ENCODE peak calls at places on chromosomes 11 and 22, in ten cellular contexts. X is IMR-90; G is uterus; Y is OCI-LY7; V is left ventricle myocardium inferior; T is psoas muscle; J is naive thymus-derived CD4-positive, alpha-beta T cell; E is cardiac muscle cell; R is mucosa of descending colon; F is PC-9. C is an unnamed sample. For H3K36me3, H3K9me3 and H3K4me1, the result is how much of the 10 kb centered on the place peaks cover.

GRCh38 chr11:62208785-62209144 is 292 bp downstream of the SCGB2A1 start:
- DNase-seq in X (no peak), G (no peak), Y (no peak), V (no peak), T (no peak), J (no peak), E (no peak), R (no peak), F (no peak), C (no peak)

GRCh38 chr11:76805206-76805913 is 22.2 kb downstream of the TSKU start:
- DNase-seq in X (peak), G (no peak), Y (no peak), V (no peak), T (no peak), J (peak), E (peak), R (no peak), F (no peak), C (no peak)

GRCh38 chr22:17096095-17096494 is 11.3 kb downstream of the IL17RA start:
- DNase-seq in X (no peak), G (no peak), Y (no peak), V (no peak), T (no peak), J (no peak), E (no peak), R (no peak), F (no peak), C (no peak)

GRCh38 chr11:63573881-63574855 is 11.0 kb upstream of the PLAAT2 start:
- DNase-seq in X (peak), G (peak), Y (peak), V (peak), T (peak), J (peak), E (peak), R (peak), F (no peak), C (peak)

GRCh38 chr22:21623402-21623970 is 6.3 kb downstream of the YDJC start:
- DNase-seq in X (no peak), G (no peak), Y (no peak), V (no peak), T (no peak), J (no peak), E (no peak), R (no peak), F (no peak), C (no peak)

GRCh38 chr11:107898270-107898669 is 30.0 kb upstream of the RAB39A start:
- DNase-seq in X (peak), G (no peak), Y (peak), V (no peak), T (no peak), J (no peak), E (peak), R (no peak), F (no peak), C (no peak)

GRCh38 chr22:35777335-35777975 is 59.8 kb downstream of the APOL5 start:
- DNase-seq in X (peak), G (no peak), Y (no peak), V (no peak), T (no peak), J (no peak), E (peak), R (no peak), F (no peak), C (no peak)

GRCh38 chr11:121716060-121716459 is 263.3 kb upstream of the SORL1-AS1 start:
- DNase-seq in X (peak), G (no peak), Y (no peak), V (no peak), T (no peak), J (no peak), E (peak), R (no peak), F (no peak), C (no peak)

GRCh38 chr22:26481112-26481693 is 2.4 kb downstream of the HPS4 start:
- DNase-seq in X (no peak), G (no peak), Y (no peak), V (no peak), T (no peak), J (no peak), E (no peak), R (no peak), F (no peak), C (no peak)

GRCh38 chr11:42311504-42311903 is 852.1 kb upstream of the LRRC4C start:
- DNase-seq in X (no peak), G (no peak), Y (no peak), V (no peak), T (no peak), J (no peak), E (peak), R (no peak), F (no peak), C (no peak)

GRCh38 chr11:802693-803466 is 2.2 kb downstream of the PIDD1 start:
- DNase-seq in X (no peak), G (no peak), Y (no peak), V (no peak), T (no peak), J (no peak), E (no peak), R (no peak), F (no peak), C (no peak)

GRCh38 chr11:8963569-8964323 is 496 bp downstream of the TMEM9B start:
- DNase-seq in X (no peak), G (peak), Y (peak), V (peak), T (peak), J (peak), E (no peak), R (peak), F (peak), C (peak)

GRCh38 chr11:19344661-19345518 is 104.1 kb upstream of the E2F8 start:
- DNase-seq in X (peak), G (no peak), Y (no peak), V (peak), T (peak), J (no peak), E (peak), R (peak), F (peak), C (peak)

GRCh38 chr11:63944987-63945386 is 6.2 kb downstream of the NAA40 start:
- DNase-seq in X (no peak), G (peak), Y (no peak), V (peak), T (peak), J (no peak), E (no peak), R (no peak), F (no peak), C (peak)

GRCh38 chr11:336666-337002 is 16.0 kb upstream of the IFITM3 start:
- DNase-seq in X (no peak), G (no peak), Y (no peak), V (no peak), T (no peak), J (no peak), E (no peak), R (peak), F (no peak), C (no peak)

GRCh38 chr11:65786786-65787636 is at the start of gene OVOL1:
- DNase-seq in X (no peak), G (no peak), Y (no peak), V (no peak), T (no peak), J (peak), E (no peak), R (peak), F (peak), C (no peak)

GRCh38 chr11:14904745-14905103 is 12.7 kb upstream of the CYP2R1 start:
- DNase-seq in X (peak), G (peak), Y (peak), V (peak), T (peak), J (peak), E (peak), R (peak), F (peak), C (peak)

GRCh38 chr11:124612045-124612444 is 817 bp downstream of the PANX3 start:
- DNase-seq in X (no peak), G (no peak), Y (no peak), V (no peak), T (no peak), J (peak), E (no peak), R (no peak), F (no peak), C (no peak)

GRCh38 chr11:86248609-86249008 is 4.1 kb downstream of the EED start:
- DNase-seq in X (no peak), G (no peak), Y (no peak), V (no peak), T (no peak), J (no peak), E (no peak), R (no peak), F (no peak), C (no peak)

DNA sequence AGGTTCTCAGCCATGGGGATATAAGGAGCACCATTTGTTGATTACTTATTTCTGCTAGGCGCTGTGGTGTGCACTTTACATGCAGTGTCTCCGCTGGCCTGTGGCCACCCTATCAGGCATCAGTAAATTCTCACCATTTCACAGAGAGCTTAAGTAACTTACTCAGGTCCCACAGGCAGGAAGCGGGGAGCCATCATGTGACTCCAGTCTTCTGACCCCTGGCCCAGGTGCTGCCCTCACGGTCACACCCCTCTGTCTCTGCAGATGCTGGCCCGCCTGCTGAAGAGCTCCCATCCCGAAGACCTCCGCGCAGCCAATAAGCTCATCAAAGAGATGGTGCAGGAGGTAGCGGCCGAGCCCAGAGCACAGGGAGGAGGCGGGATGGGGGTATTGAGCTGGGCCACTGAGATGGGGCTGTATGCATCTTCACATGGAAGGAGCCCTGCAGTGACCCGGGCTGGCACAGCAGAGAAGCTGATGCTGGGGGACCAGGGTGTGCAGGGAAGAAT is 12.8 kb downstream of the GGA1 start:
- DNase-seq in X (no peak), G (peak), Y (no peak), V (no peak), T (no peak), J (no peak), E (no peak), R (no peak), F (no peak), C (no peak)
- H3K36me3 ChIP-seq in X (half or more), G (under half), Y (half or more), V (half or more), T (under half), J (under half), E (under half), R (under half), F (half or more), C (under half)

GRCh38 chr22:27970596-27971220 is 51.7 kb upstream of the PITPNB start:
- DNase-seq in X (peak), G (no peak), Y (no peak), V (no peak), T (no peak), J (no peak), E (no peak), R (no peak), F (no peak), C (no peak)

GRCh38 chr22:27965547-27965946 is 46.5 kb upstream of the PITPNB start:
- DNase-seq in X (peak), G (no peak), Y (no peak), V (no peak), T (no peak), J (no peak), E (no peak), R (no peak), F (no peak), C (no peak)

GRCh38 chr22:27961680-27962079 is 42.6 kb upstream of the PITPNB start:
- DNase-seq in X (no peak), G (no peak), Y (no peak), V (no peak), T (no peak), J (no peak), E (no peak), R (no peak), F (no peak), C (no peak)

GRCh38 chr22:27962268-27963191 is 43.5 kb upstream of the PITPNB start:
- DNase-seq in X (peak), G (no peak), Y (no peak), V (no peak), T (peak), J (no peak), E (peak), R (no peak), F (no peak), C (peak)

GRCh38 chr22:27966168-27967064 is 47.4 kb upstream of the PITPNB start:
- DNase-seq in X (no peak), G (no peak), Y (no peak), V (no peak), T (no peak), J (no peak), E (no peak), R (no peak), F (no peak), C (no peak)
- H3K9me3 ChIP-seq in X (under half), G (under half), Y (under half), V (under half), T (under half), J (under half), E (under half), R (under half), F (under half), C (under half)

DNA sequence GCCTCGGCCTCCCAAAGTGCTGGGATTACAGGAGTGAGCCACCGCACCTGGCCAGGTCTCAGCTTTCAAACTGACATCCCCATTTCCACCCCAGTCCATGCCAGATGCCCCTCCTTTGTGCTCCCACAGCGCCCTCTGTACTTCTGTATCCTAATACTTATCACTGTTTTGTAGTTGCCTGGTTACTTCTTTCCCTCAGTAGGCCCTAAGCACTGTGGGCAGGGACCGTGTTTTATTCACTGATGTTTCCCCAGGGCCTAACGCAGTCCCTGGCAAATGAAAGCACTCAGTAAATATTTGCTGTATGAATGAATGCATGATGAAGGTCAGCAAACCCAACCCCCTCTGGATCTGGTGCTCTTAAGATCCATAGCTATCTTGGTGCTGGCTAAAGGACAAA is 2.2 kb upstream of the TRIM3 start:
- DNase-seq in X (no peak), G (no peak), Y (no peak), V (no peak), T (no peak), J (no peak), E (no peak), R (no peak), F (no peak), C (no peak)
- H3K4me1 ChIP-seq in X (under half), G (under half), Y (under half), V (under half), T (under half), J (under half), E (under half), R (under half), F (under half), C (under half)

DNA sequence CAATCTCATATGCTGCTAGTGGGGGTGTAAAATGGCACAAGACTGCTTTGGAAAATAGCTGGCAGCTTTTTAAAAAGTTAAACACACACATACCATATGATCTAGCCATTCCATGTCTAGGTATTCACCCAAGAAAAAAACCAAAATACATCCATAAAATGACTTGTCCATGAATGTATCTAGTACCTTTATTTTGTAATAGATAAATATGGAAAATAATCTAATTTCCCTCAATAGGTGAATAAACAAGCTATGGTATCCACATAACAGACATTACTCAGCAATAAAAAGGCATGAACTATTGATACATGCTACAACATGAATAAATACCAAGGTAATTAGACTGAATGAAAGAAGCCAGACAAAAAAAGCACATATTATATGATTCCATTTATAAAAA is 22.9 kb downstream of the RNF141 start:
- DNase-seq in X (peak), G (no peak), Y (no peak), V (no peak), T (no peak), J (no peak), E (no peak), R (no peak), F (no peak), C (no peak)
- H3K36me3 ChIP-seq in X (under half), G (under half), Y (under half), V (half or more), T (under half), J (under half), E (under half), R (under half), F (under half), C (half or more)

GRCh38 chr11:2664331-2664730 is 35.5 kb downstream of the KCNQ1OT1 start:
- DNase-seq in X (no peak), G (no peak), Y (no peak), V (no peak), T (no peak), J (no peak), E (no peak), R (no peak), F (no peak), C (no peak)
- H3K9me3 ChIP-seq in X (under half), G (under half), Y (under half), V (under half), T (under half), J (under half), E (under half), R (under half), F (under half), C (under half)

DNA sequence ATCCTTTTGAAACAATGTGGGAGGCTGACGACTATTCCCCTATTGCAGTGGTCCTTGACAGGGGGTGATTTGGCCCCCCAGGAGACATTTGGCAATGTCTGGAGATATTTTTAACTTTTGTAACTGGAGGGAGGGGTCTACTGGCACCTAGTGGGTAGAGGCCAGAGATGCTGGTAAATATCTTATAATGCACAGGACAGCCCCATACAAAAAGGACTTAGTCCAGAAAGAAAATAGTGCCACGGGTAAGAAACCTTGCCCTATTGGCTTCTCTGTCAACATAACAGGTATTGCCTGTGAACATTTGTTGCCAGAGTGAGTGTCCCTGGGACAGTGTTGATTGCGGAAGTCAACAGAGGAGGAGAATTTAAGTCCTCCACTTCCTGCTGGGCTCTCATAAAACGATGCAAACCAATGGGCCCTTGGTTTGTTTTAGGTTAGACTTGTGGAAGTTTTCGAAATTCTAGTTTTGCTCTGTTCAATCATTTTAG is 101.6 kb downstream of the MAML2 start:
- DNase-seq in X (no peak), G (no peak), Y (peak), V (no peak), T (no peak), J (no peak), E (no peak), R (no peak), F (no peak), C (no peak)
- H3K4me1 ChIP-seq in X (under half), G (under half), Y (under half), V (under half), T (under half), J (half or more), E (under half), R (under half), F (half or more), C (under half)

GRCh38 chr11:94853836-94854235 is 85.7 kb downstream of the AMOTL1 start:
- DNase-seq in X (no peak), G (no peak), Y (no peak), V (no peak), T (no peak), J (no peak), E (no peak), R (no peak), F (no peak), C (no peak)

GRCh38 chr11:94855666-94856065 is 87.5 kb downstream of the AMOTL1 start:
- DNase-seq in X (no peak), G (no peak), Y (no peak), V (no peak), T (no peak), J (no peak), E (peak), R (no peak), F (no peak), C (no peak)

GRCh38 chr11:94851864-94852581 is 83.9 kb downstream of the AMOTL1 start:
- DNase-seq in X (no peak), G (no peak), Y (no peak), V (no peak), T (no peak), J (no peak), E (no peak), R (no peak), F (no peak), C (no peak)

GRCh38 chr11:94857337-94857736 is 89.2 kb downstream of the AMOTL1 start:
- DNase-seq in X (no peak), G (no peak), Y (no peak), V (no peak), T (no peak), J (no peak), E (no peak), R (no peak), F (no peak), C (no peak)

DNA sequence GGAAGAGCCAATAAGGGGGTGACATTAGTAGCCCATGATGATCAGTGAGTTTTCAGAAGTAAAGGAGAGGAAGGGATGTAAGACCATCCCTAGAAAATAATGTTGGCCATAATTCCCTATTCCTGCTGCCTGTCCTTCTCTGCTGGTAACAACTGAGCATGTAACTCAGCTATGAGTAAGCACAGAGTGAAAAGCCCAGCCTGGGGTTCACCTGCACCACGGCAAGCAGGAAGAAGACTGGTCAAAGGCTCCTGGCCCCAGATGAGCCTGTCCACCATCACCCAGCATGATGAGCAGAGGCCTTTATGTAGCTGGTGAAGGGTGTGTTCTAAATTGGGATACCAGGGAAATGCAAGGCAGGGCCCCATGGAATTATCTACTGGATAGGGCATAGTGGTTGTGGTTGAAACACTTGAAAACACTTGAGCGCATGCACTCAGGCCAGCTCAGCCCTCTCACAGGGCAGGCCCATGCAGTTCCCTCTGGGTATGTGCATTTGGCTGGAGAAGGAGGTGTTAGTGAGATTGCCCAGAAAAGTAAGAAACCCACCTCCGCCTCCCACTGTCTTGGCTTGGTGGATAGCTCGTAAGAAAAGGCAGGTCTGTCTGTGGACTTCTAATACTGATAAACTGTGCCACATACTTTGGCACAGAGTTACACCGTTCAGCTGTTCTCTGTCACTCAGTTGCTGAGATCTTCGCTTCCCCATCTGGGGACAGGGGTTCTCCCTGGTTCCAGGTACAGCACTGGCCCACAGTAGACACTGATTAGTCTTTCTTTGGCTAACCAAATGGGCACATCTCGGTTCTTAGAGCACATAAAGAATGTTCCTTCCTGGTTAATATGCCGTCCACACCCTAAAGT is 86.8 kb downstream of the AMOTL1 start:
- DNase-seq in X (no peak), G (no peak), Y (no peak), V (peak), T (no peak), J (no peak), E (no peak), R (no peak), F (no peak), C (no peak)
- H3K36me3 ChIP-seq in X (half or more), G (under half), Y (under half), V (half or more), T (under half), J (under half), E (under half), R (under half), F (half or more), C (under half)

DNA sequence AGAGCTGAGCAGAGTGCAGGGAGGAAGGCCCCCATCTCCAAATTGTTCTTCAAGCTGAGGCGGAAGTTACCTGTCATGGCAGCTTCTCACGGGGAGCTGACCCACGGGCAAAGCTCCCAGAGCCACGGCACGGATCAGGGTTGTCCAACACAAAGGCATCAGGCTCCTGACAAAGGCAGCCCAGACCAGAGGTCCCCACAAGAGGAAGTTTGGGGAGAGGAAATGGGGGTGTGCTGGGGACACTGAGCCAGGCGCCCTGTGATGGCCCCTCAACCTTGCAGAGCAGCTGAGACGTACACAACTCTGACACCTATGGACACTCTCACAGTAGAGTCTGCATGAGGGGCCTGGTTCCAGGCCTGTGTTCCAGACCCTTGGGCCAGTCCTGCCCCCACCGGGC is 95.6 kb downstream of the CTTN start:
- DNase-seq in X (no peak), G (no peak), Y (no peak), V (peak), T (no peak), J (no peak), E (no peak), R (no peak), F (no peak), C (no peak)
- H3K9me3 ChIP-seq in X (under half), G (under half), Y (under half), V (under half), T (under half), J (under half), E (under half), R (under half), F (under half), C (under half)

C was measured in gastrocnemius medialis.